ENCODE peak calls at places on chromosomes 4 and X, in ten cellular contexts. One of them, this sample, is unnamed.
A peak's percentile ranks its signal among the peaks of the same experiment; 100 is the strongest.

GRCh38 chr4:186217733-186218293 is 9.5 kb upstream of the KLKB1 start:
- DNase-seq in GM23248: no peak
- DNase-seq in HT-29: no peak
- DNase-seq in choroid plexus epithelial cell: no peak
- DNase-seq in adrenal gland: no peak
- DNase-seq in fibroblast of gingiva: no peak
- DNase-seq in activated naive CD4-positive, alpha-beta T cell treated with anti-CD3 and anti-CD28 coated beads for 36 hours: no peak
- DNase-seq in HepG2: no peak
- DNase-seq in activated CD8-positive, alpha-beta memory T cell treated with anti-CD3 and anti-CD28 coated beads for 24 hours: no peak
- DNase-seq in head of caudate nucleus: no peak
- DNase-seq in this sample: no peak

GRCh38 chrX:40145001-40145631 is 47.4 kb upstream of the BCOR start:
- DNase-seq in HepG2: no peak
- DNase-seq in activated naive CD4-positive, alpha-beta T cell treated with anti-CD3 and anti-CD28 coated beads for 36 hours: no peak
- DNase-seq in fibroblast of gingiva: peak; percentile 3
- DNase-seq in activated CD8-positive, alpha-beta memory T cell treated with anti-CD3 and anti-CD28 coated beads for 24 hours: no peak
- DNase-seq in head of caudate nucleus: no peak
- DNase-seq in adrenal gland: no peak
- DNase-seq in GM23248: peak; percentile 55
- DNase-seq in choroid plexus epithelial cell: no peak
- DNase-seq in HT-29: no peak
- DNase-seq in this sample: no peak

GRCh38 chr4:65495439-65495838 is 174.8 kb downstream of the EPHA5 start:
- DNase-seq in head of caudate nucleus: no peak
- DNase-seq in GM23248: no peak
- DNase-seq in HT-29: no peak
- DNase-seq in activated CD8-positive, alpha-beta memory T cell treated with anti-CD3 and anti-CD28 coated beads for 24 hours: no peak
- DNase-seq in fibroblast of gingiva: no peak
- DNase-seq in HepG2: no peak
- DNase-seq in activated naive CD4-positive, alpha-beta T cell treated with anti-CD3 and anti-CD28 coated beads for 36 hours: no peak
- DNase-seq in choroid plexus epithelial cell: no peak
- DNase-seq in adrenal gland: no peak
- DNase-seq in this sample: no peak

GRCh38 chr4:68906238-68907137 is 45.1 kb downstream of the UGT2A3 start:
- DNase-seq in choroid plexus epithelial cell: no peak
- DNase-seq in HT-29: no peak
- DNase-seq in HepG2: no peak
- DNase-seq in activated naive CD4-positive, alpha-beta T cell treated with anti-CD3 and anti-CD28 coated beads for 36 hours: no peak
- DNase-seq in GM23248: no peak
- DNase-seq in adrenal gland: no peak
- DNase-seq in activated CD8-positive, alpha-beta memory T cell treated with anti-CD3 and anti-CD28 coated beads for 24 hours: no peak
- DNase-seq in fibroblast of gingiva: peak; percentile 9
- DNase-seq in head of caudate nucleus: no peak
- DNase-seq in this sample: no peak

GRCh38 chrX:22486326-22486725 is 213.6 kb downstream of the CBLL2 start:
- DNase-seq in adrenal gland: no peak
- DNase-seq in GM23248: no peak
- DNase-seq in choroid plexus epithelial cell: peak; percentile 1
- DNase-seq in HT-29: no peak
- DNase-seq in activated CD8-positive, alpha-beta memory T cell treated with anti-CD3 and anti-CD28 coated beads for 24 hours: no peak
- DNase-seq in HepG2: no peak
- DNase-seq in fibroblast of gingiva: no peak
- DNase-seq in activated naive CD4-positive, alpha-beta T cell treated with anti-CD3 and anti-CD28 coated beads for 36 hours: no peak
- DNase-seq in head of caudate nucleus: no peak
- DNase-seq in this sample: no peak

GRCh38 chr4:18390655-18391369 is 369.3 kb upstream of the LCORL start:
- DNase-seq in adrenal gland: no peak
- DNase-seq in activated naive CD4-positive, alpha-beta T cell treated with anti-CD3 and anti-CD28 coated beads for 36 hours: no peak
- DNase-seq in GM23248: peak; percentile 9
- DNase-seq in HT-29: no peak
- DNase-seq in activated CD8-positive, alpha-beta memory T cell treated with anti-CD3 and anti-CD28 coated beads for 24 hours: no peak
- DNase-seq in fibroblast of gingiva: no peak
- DNase-seq in choroid plexus epithelial cell: peak; percentile 1
- DNase-seq in head of caudate nucleus: no peak
- DNase-seq in HepG2: no peak
- DNase-seq in this sample: no peak

GRCh38 chrX:15750611-15751159 is 12.6 kb downstream of the CA5B start:
- DNase-seq in activated naive CD4-positive, alpha-beta T cell treated with anti-CD3 and anti-CD28 coated beads for 36 hours: peak; percentile 8
- DNase-seq in HT-29: no peak
- DNase-seq in choroid plexus epithelial cell: no peak
- DNase-seq in GM23248: peak; percentile 40
- DNase-seq in HepG2: no peak
- DNase-seq in fibroblast of gingiva: peak; percentile 37
- DNase-seq in head of caudate nucleus: no peak
- DNase-seq in adrenal gland: no peak
- DNase-seq in activated CD8-positive, alpha-beta memory T cell treated with anti-CD3 and anti-CD28 coated beads for 24 hours: no peak
- DNase-seq in this sample: no peak

GRCh38 chrX:130097507-130098201 is 12.6 kb downstream of the ELF4 start:
- DNase-seq in head of caudate nucleus: no peak
- DNase-seq in fibroblast of gingiva: no peak
- DNase-seq in GM23248: no peak
- DNase-seq in adrenal gland: peak; percentile 27
- DNase-seq in HT-29: peak; percentile 50
- DNase-seq in activated CD8-positive, alpha-beta memory T cell treated with anti-CD3 and anti-CD28 coated beads for 24 hours: no peak
- DNase-seq in choroid plexus epithelial cell: no peak
- DNase-seq in activated naive CD4-positive, alpha-beta T cell treated with anti-CD3 and anti-CD28 coated beads for 36 hours: peak; percentile 11
- DNase-seq in HepG2: peak; percentile 50
- DNase-seq in this sample: peak; percentile 70

GRCh38 chr4:171919314-171919713 is 106.1 kb downstream of the GALNTL6 start:
- DNase-seq in activated naive CD4-positive, alpha-beta T cell treated with anti-CD3 and anti-CD28 coated beads for 36 hours: no peak
- DNase-seq in fibroblast of gingiva: no peak
- DNase-seq in activated CD8-positive, alpha-beta memory T cell treated with anti-CD3 and anti-CD28 coated beads for 24 hours: no peak
- DNase-seq in choroid plexus epithelial cell: no peak
- DNase-seq in adrenal gland: no peak
- DNase-seq in head of caudate nucleus: no peak
- DNase-seq in GM23248: no peak
- DNase-seq in HepG2: no peak
- DNase-seq in HT-29: no peak
- DNase-seq in this sample: no peak

GRCh38 chrX:104370089-104370488 is 115.4 kb upstream of the ESX1 start:
- DNase-seq in fibroblast of gingiva: no peak
- DNase-seq in choroid plexus epithelial cell: peak; percentile 37
- DNase-seq in HepG2: peak; percentile 6
- DNase-seq in GM23248: peak; percentile 2
- DNase-seq in adrenal gland: no peak
- DNase-seq in activated naive CD4-positive, alpha-beta T cell treated with anti-CD3 and anti-CD28 coated beads for 36 hours: no peak
- DNase-seq in head of caudate nucleus: no peak
- DNase-seq in activated CD8-positive, alpha-beta memory T cell treated with anti-CD3 and anti-CD28 coated beads for 24 hours: no peak
- DNase-seq in HT-29: peak; percentile 86
- DNase-seq in this sample: no peak

GRCh38 chrX:33330798-33331197 is 119.4 kb upstream of the DMD start:
- DNase-seq in GM23248: no peak
- DNase-seq in HT-29: no peak
- DNase-seq in activated naive CD4-positive, alpha-beta T cell treated with anti-CD3 and anti-CD28 coated beads for 36 hours: no peak
- DNase-seq in fibroblast of gingiva: no peak
- DNase-seq in head of caudate nucleus: no peak
- DNase-seq in HepG2: no peak
- DNase-seq in choroid plexus epithelial cell: no peak
- DNase-seq in adrenal gland: no peak
- DNase-seq in activated CD8-positive, alpha-beta memory T cell treated with anti-CD3 and anti-CD28 coated beads for 24 hours: no peak
- DNase-seq in this sample: no peak

GRCh38 chr4:8084712-8085490 is 73.7 kb downstream of the ABLIM2 start:
- DNase-seq in activated naive CD4-positive, alpha-beta T cell treated with anti-CD3 and anti-CD28 coated beads for 36 hours: no peak
- DNase-seq in activated CD8-positive, alpha-beta memory T cell treated with anti-CD3 and anti-CD28 coated beads for 24 hours: no peak
- DNase-seq in adrenal gland: no peak
- DNase-seq in fibroblast of gingiva: no peak
- DNase-seq in head of caudate nucleus: no peak
- DNase-seq in choroid plexus epithelial cell: no peak
- DNase-seq in GM23248: no peak
- DNase-seq in HepG2: no peak
- DNase-seq in HT-29: no peak
- DNase-seq in this sample: no peak

GRCh38 chr4:62399242-62399641 is 1199.1 kb downstream of the ADGRL3 start:
- DNase-seq in head of caudate nucleus: peak; percentile 7
- DNase-seq in activated CD8-positive, alpha-beta memory T cell treated with anti-CD3 and anti-CD28 coated beads for 24 hours: no peak
- DNase-seq in activated naive CD4-positive, alpha-beta T cell treated with anti-CD3 and anti-CD28 coated beads for 36 hours: no peak
- DNase-seq in fibroblast of gingiva: no peak
- DNase-seq in HepG2: no peak
- DNase-seq in adrenal gland: peak; percentile 26
- DNase-seq in HT-29: no peak
- DNase-seq in GM23248: no peak
- DNase-seq in choroid plexus epithelial cell: peak; percentile 3
- DNase-seq in this sample: peak; percentile 11

GRCh38 chr4:57607616-57608150 is 497.5 kb upstream of the IGFBP7 start:
- DNase-seq in activated CD8-positive, alpha-beta memory T cell treated with anti-CD3 and anti-CD28 coated beads for 24 hours: no peak
- DNase-seq in head of caudate nucleus: no peak
- DNase-seq in GM23248: no peak
- DNase-seq in fibroblast of gingiva: no peak
- DNase-seq in activated naive CD4-positive, alpha-beta T cell treated with anti-CD3 and anti-CD28 coated beads for 36 hours: no peak
- DNase-seq in choroid plexus epithelial cell: no peak
- DNase-seq in adrenal gland: no peak
- DNase-seq in HepG2: no peak
- DNase-seq in HT-29: no peak
- DNase-seq in this sample: no peak

GRCh38 chr4:118033148-118034060 is 882 bp upstream of the NDST3 start:
- DNase-seq in GM23248: peak; percentile 48
- DNase-seq in HT-29: no peak
- DNase-seq in HepG2: no peak
- DNase-seq in fibroblast of gingiva: peak; percentile 47
- DNase-seq in choroid plexus epithelial cell: peak; percentile 39
- DNase-seq in activated CD8-positive, alpha-beta memory T cell treated with anti-CD3 and anti-CD28 coated beads for 24 hours: no peak
- DNase-seq in adrenal gland: peak; percentile 22
- DNase-seq in head of caudate nucleus: peak; percentile 48
- DNase-seq in activated naive CD4-positive, alpha-beta T cell treated with anti-CD3 and anti-CD28 coated beads for 36 hours: peak; percentile 6
- DNase-seq in this sample: peak; percentile 28

GRCh38 chr4:8675383-8675782 is 82.8 kb downstream of the CPZ start:
- DNase-seq in fibroblast of gingiva: no peak
- DNase-seq in adrenal gland: peak; percentile 14
- DNase-seq in head of caudate nucleus: no peak
- DNase-seq in activated naive CD4-positive, alpha-beta T cell treated with anti-CD3 and anti-CD28 coated beads for 36 hours: no peak
- DNase-seq in choroid plexus epithelial cell: peak; percentile 4
- DNase-seq in GM23248: peak; percentile 46
- DNase-seq in HT-29: no peak
- DNase-seq in HepG2: peak; percentile 9
- DNase-seq in activated CD8-positive, alpha-beta memory T cell treated with anti-CD3 and anti-CD28 coated beads for 24 hours: no peak
- DNase-seq in this sample: no peak

GRCh38 chr4:123304151-123305021 is 92.2 kb upstream of the SPRY1 start:
- DNase-seq in GM23248: no peak
- DNase-seq in HT-29: no peak
- DNase-seq in activated naive CD4-positive, alpha-beta T cell treated with anti-CD3 and anti-CD28 coated beads for 36 hours: peak; percentile 14
- DNase-seq in adrenal gland: no peak
- DNase-seq in activated CD8-positive, alpha-beta memory T cell treated with anti-CD3 and anti-CD28 coated beads for 24 hours: no peak
- DNase-seq in head of caudate nucleus: peak; percentile 49
- DNase-seq in choroid plexus epithelial cell: peak; percentile 22
- DNase-seq in HepG2: no peak
- DNase-seq in fibroblast of gingiva: no peak
- DNase-seq in this sample: no peak

GRCh38 chrX:53223955-53224859 is 800 bp downstream of the KDM5C start:
- DNase-seq in head of caudate nucleus: no peak
- DNase-seq in HepG2: peak; percentile 13
- DNase-seq in activated naive CD4-positive, alpha-beta T cell treated with anti-CD3 and anti-CD28 coated beads for 36 hours: peak; percentile 6
- DNase-seq in activated CD8-positive, alpha-beta memory T cell treated with anti-CD3 and anti-CD28 coated beads for 24 hours: no peak
- DNase-seq in adrenal gland: peak; percentile 10
- DNase-seq in HT-29: peak; percentile 45
- DNase-seq in choroid plexus epithelial cell: peak; percentile 38
- DNase-seq in GM23248: peak; percentile 79
- DNase-seq in fibroblast of gingiva: peak; percentile 1
- DNase-seq in this sample: no peak

GRCh38 chr4:157722146-157722545 is 450.7 kb downstream of the GASK1B start:
- DNase-seq in activated naive CD4-positive, alpha-beta T cell treated with anti-CD3 and anti-CD28 coated beads for 36 hours: no peak
- DNase-seq in head of caudate nucleus: no peak
- DNase-seq in HT-29: no peak
- DNase-seq in choroid plexus epithelial cell: no peak
- DNase-seq in fibroblast of gingiva: no peak
- DNase-seq in HepG2: no peak
- DNase-seq in activated CD8-positive, alpha-beta memory T cell treated with anti-CD3 and anti-CD28 coated beads for 24 hours: no peak
- DNase-seq in adrenal gland: no peak
- DNase-seq in GM23248: no peak
- DNase-seq in this sample: no peak

GRCh38 chr4:121041307-121042090 is 30.8 kb downstream of the NDNF start:
- DNase-seq in activated naive CD4-positive, alpha-beta T cell treated with anti-CD3 and anti-CD28 coated beads for 36 hours: peak; percentile 53
- DNase-seq in choroid plexus epithelial cell: no peak
- DNase-seq in HT-29: no peak
- DNase-seq in GM23248: no peak
- DNase-seq in adrenal gland: no peak
- DNase-seq in fibroblast of gingiva: no peak
- DNase-seq in HepG2: no peak
- DNase-seq in head of caudate nucleus: no peak
- DNase-seq in activated CD8-positive, alpha-beta memory T cell treated with anti-CD3 and anti-CD28 coated beads for 24 hours: no peak
- DNase-seq in this sample: no peak

GRCh38 chr4:74764119-74764518 is 30.2 kb downstream of the BTC start:
- DNase-seq in adrenal gland: no peak
- DNase-seq in HepG2: no peak
- DNase-seq in HT-29: no peak
- DNase-seq in activated CD8-positive, alpha-beta memory T cell treated with anti-CD3 and anti-CD28 coated beads for 24 hours: no peak
- DNase-seq in GM23248: no peak
- DNase-seq in fibroblast of gingiva: no peak
- DNase-seq in activated naive CD4-positive, alpha-beta T cell treated with anti-CD3 and anti-CD28 coated beads for 36 hours: no peak
- DNase-seq in choroid plexus epithelial cell: no peak
- DNase-seq in head of caudate nucleus: no peak
- DNase-seq in this sample: no peak

GRCh38 chrX:21725498-21725897 is 32.4 kb downstream of the SMPX start:
- DNase-seq in GM23248: peak; percentile 61
- DNase-seq in activated naive CD4-positive, alpha-beta T cell treated with anti-CD3 and anti-CD28 coated beads for 36 hours: no peak
- DNase-seq in HepG2: peak; percentile 27
- DNase-seq in activated CD8-positive, alpha-beta memory T cell treated with anti-CD3 and anti-CD28 coated beads for 24 hours: no peak
- DNase-seq in fibroblast of gingiva: no peak
- DNase-seq in choroid plexus epithelial cell: peak; percentile 79
- DNase-seq in HT-29: peak; percentile 38
- DNase-seq in head of caudate nucleus: peak; percentile 24
- DNase-seq in adrenal gland: peak; percentile 6
- DNase-seq in this sample: peak; percentile 50

GRCh38 chr4:155399974-155400697 is 23.4 kb upstream of the MAP9 start:
- DNase-seq in activated naive CD4-positive, alpha-beta T cell treated with anti-CD3 and anti-CD28 coated beads for 36 hours: no peak
- DNase-seq in HT-29: no peak
- DNase-seq in GM23248: no peak
- DNase-seq in HepG2: no peak
- DNase-seq in head of caudate nucleus: no peak
- DNase-seq in choroid plexus epithelial cell: no peak
- DNase-seq in activated CD8-positive, alpha-beta memory T cell treated with anti-CD3 and anti-CD28 coated beads for 24 hours: no peak
- DNase-seq in fibroblast of gingiva: no peak
- DNase-seq in adrenal gland: no peak
- DNase-seq in this sample: no peak

GRCh38 chr4:151807220-151807619 is 46.4 kb upstream of the GATB start:
- DNase-seq in fibroblast of gingiva: no peak
- DNase-seq in choroid plexus epithelial cell: no peak
- DNase-seq in GM23248: peak; percentile 53
- DNase-seq in activated naive CD4-positive, alpha-beta T cell treated with anti-CD3 and anti-CD28 coated beads for 36 hours: no peak
- DNase-seq in adrenal gland: no peak
- DNase-seq in activated CD8-positive, alpha-beta memory T cell treated with anti-CD3 and anti-CD28 coated beads for 24 hours: no peak
- DNase-seq in HT-29: no peak
- DNase-seq in head of caudate nucleus: no peak
- DNase-seq in HepG2: no peak
- DNase-seq in this sample: no peak

GRCh38 chr4:15469402-15470148 is at the start of gene CC2D2A:
- DNase-seq in HT-29: peak; percentile 68
- DNase-seq in head of caudate nucleus: no peak
- DNase-seq in adrenal gland: peak; percentile 30
- DNase-seq in activated CD8-positive, alpha-beta memory T cell treated with anti-CD3 and anti-CD28 coated beads for 24 hours: no peak
- DNase-seq in GM23248: peak; percentile 81
- DNase-seq in HepG2: no peak
- DNase-seq in choroid plexus epithelial cell: peak; percentile 81
- DNase-seq in activated naive CD4-positive, alpha-beta T cell treated with anti-CD3 and anti-CD28 coated beads for 36 hours: no peak
- DNase-seq in fibroblast of gingiva: peak; percentile 61
- DNase-seq in this sample: peak; percentile 75

GRCh38 chr4:37471971-37472370 is 214.2 kb downstream of the RELL1 start:
- DNase-seq in fibroblast of gingiva: no peak
- DNase-seq in adrenal gland: peak; percentile 1
- DNase-seq in activated CD8-positive, alpha-beta memory T cell treated with anti-CD3 and anti-CD28 coated beads for 24 hours: no peak
- DNase-seq in HepG2: no peak
- DNase-seq in activated naive CD4-positive, alpha-beta T cell treated with anti-CD3 and anti-CD28 coated beads for 36 hours: no peak
- DNase-seq in GM23248: no peak
- DNase-seq in head of caudate nucleus: peak; percentile 14
- DNase-seq in HT-29: peak; percentile 89
- DNase-seq in choroid plexus epithelial cell: no peak
- DNase-seq in this sample: no peak

GRCh38 chr4:140213116-140213515 is 59.1 kb upstream of the MAML3 start:
- DNase-seq in HepG2: no peak
- DNase-seq in HT-29: peak; percentile 42
- DNase-seq in head of caudate nucleus: no peak
- DNase-seq in fibroblast of gingiva: no peak
- DNase-seq in choroid plexus epithelial cell: peak; percentile 30
- DNase-seq in GM23248: peak; percentile 10
- DNase-seq in activated CD8-positive, alpha-beta memory T cell treated with anti-CD3 and anti-CD28 coated beads for 24 hours: no peak
- DNase-seq in activated naive CD4-positive, alpha-beta T cell treated with anti-CD3 and anti-CD28 coated beads for 36 hours: no peak
- DNase-seq in adrenal gland: no peak
- DNase-seq in this sample: no peak

GRCh38 chr4:929970-930625 is 2.0 kb downstream of the GAK start:
- DNase-seq in HepG2: peak; percentile 50
- DNase-seq in choroid plexus epithelial cell: peak; percentile 45
- DNase-seq in head of caudate nucleus: no peak
- DNase-seq in activated naive CD4-positive, alpha-beta T cell treated with anti-CD3 and anti-CD28 coated beads for 36 hours: no peak
- DNase-seq in adrenal gland: no peak
- DNase-seq in HT-29: peak; percentile 10
- DNase-seq in fibroblast of gingiva: peak; percentile 14
- DNase-seq in activated CD8-positive, alpha-beta memory T cell treated with anti-CD3 and anti-CD28 coated beads for 24 hours: no peak
- DNase-seq in GM23248: peak; percentile 24
- DNase-seq in this sample: no peak